ENCODE peak calls at places on chromosomes 16 and 17, in seven cellular contexts. T is adrenal gland, K is mammary epithelial cell, H is tibial artery, C is neural progenitor cell, Y is colonic mucosa, N is lung. A is an unnamed sample. For H3K27me3, the result is how much of the 10 kb centered on the place peaks cover.

GRCh38 chr16:50697881-50698767 is 4.7 kb downstream of the NOD2 start:
- DNase-seq in K (peak), C (no peak), N (no peak), H (no peak), Y (no peak), T (peak), A (no peak)

GRCh38 chr17:57559226-57559625 is 185.9 kb downstream of the CCDC182 start:
- DNase-seq in H (no peak), C (no peak), Y (no peak), N (no peak), K (no peak), T (no peak), A (no peak)

GRCh38 chr16:18039931-18040330 is 296.6 kb downstream of the NPIPA8 start:
- DNase-seq in T (no peak), H (no peak), C (no peak), Y (no peak), N (no peak), K (no peak), A (no peak)

GRCh38 chr17:81337449-81337848 is 42.3 kb upstream of the SLC38A10 start:
- DNase-seq in N (peak), T (peak), H (no peak), K (no peak), Y (peak), C (peak), A (no peak)

GRCh38 chr16:81641403-81642106 is 137.5 kb upstream of the PLCG2 start:
- DNase-seq in K (no peak), N (no peak), C (peak), Y (no peak), H (no peak), T (peak), A (no peak)

GRCh38 chr17:76738468-76738850 is 540 bp downstream of the MFSD11 start:
- DNase-seq in H (no peak), Y (no peak), N (no peak), C (no peak), T (no peak), K (no peak), A (no peak)

GRCh38 chr17:72465191-72466024 is 344.6 kb downstream of the SOX9 start:
- DNase-seq in N (no peak), K (peak), H (no peak), C (no peak), Y (peak), T (no peak), A (no peak)

GRCh38 chr17:882827-883585 is 96.6 kb downstream of the NXN start:
- DNase-seq in K (peak), H (peak), N (no peak), Y (peak), T (peak), C (peak), A (no peak)

GRCh38 chr17:77741109-77741508 is 217.4 kb upstream of the TNRC6C start:
- DNase-seq in N (no peak), H (no peak), Y (peak), C (no peak), K (no peak), T (no peak), A (no peak)

GRCh38 chr17:6428207-6428965 is 6.5 kb downstream of the AIPL1 start:
- DNase-seq in H (no peak), N (no peak), C (no peak), T (no peak), K (no peak), Y (no peak), A (no peak)

GRCh38 chr17:58200024-58200633 is 7.6 kb downstream of the EPX start:
- DNase-seq in N (peak), T (peak), H (no peak), K (peak), C (peak), Y (peak), A (no peak)

GRCh38 chr17:66829386-66829864 is 5.5 kb upstream of the CACNG5 start:
- DNase-seq in H (peak), K (peak), N (peak), Y (peak), C (peak), T (peak), A (no peak)

GRCh38 chr16:57306676-57307341 is 22.3 kb upstream of the PLLP start:
- DNase-seq in K (no peak), C (no peak), N (no peak), H (no peak), Y (no peak), T (no peak), A (no peak)

GRCh38 chr16:19883296-19883951 is 1.2 kb downstream of the GPRC5B start:
- DNase-seq in Y (peak), H (peak), C (peak), T (peak), N (no peak), K (no peak), A (no peak)

GRCh38 chr17:81537343-81537855 is 9.2 kb downstream of the FSCN2 start:
- DNase-seq in Y (peak), N (no peak), K (no peak), T (peak), H (no peak), C (peak), A (no peak)

GRCh38 chr17:951388-952132 is 28.0 kb downstream of the NXN start:
- DNase-seq in N (no peak), T (peak), Y (no peak), H (no peak), K (peak), C (peak), A (no peak)

GRCh38 chr16:11349599-11350276 is 4.5 kb downstream of the RMI2 start:
- DNase-seq in Y (peak), C (no peak), K (peak), T (peak), N (peak), H (peak), A (no peak)

GRCh38 chr17:67696853-67697505 is 20.8 kb upstream of the NOL11 start:
- DNase-seq in K (no peak), N (no peak), C (no peak), H (no peak), Y (no peak), T (no peak), A (no peak)

GRCh38 chr16:15435216-15435864 is 952 bp downstream of the BMERB1 start:
- DNase-seq in Y (no peak), C (peak), H (no peak), K (no peak), N (no peak), T (no peak), A (no peak)

GRCh38 chr17:37818689-37819088 is 73.8 kb upstream of the HNF1B start:
- DNase-seq in N (peak), T (no peak), H (no peak), K (peak), C (no peak), Y (peak), A (no peak)

GRCh38 chr16:86929149-86929871 is 351.0 kb downstream of the FOXL1 start:
- DNase-seq in Y (no peak), C (no peak), K (peak), T (peak), H (peak), N (no peak), A (peak)

GRCh38 chr17:29566473-29567361 is at the start of gene ABHD15:
- DNase-seq in K (peak), C (peak), Y (peak), T (peak), H (peak), N (peak), A (no peak)

GRCh38 chr16:85170066-85171003 is 58.1 kb upstream of the CIBAR2 start:
- DNase-seq in N (no peak), H (no peak), Y (no peak), K (no peak), C (peak), T (no peak), A (no peak)

GRCh38 chr17:76909971-76910760 is 42.0 kb downstream of the MGAT5B start:
- DNase-seq in C (peak), T (peak), K (peak), Y (peak), N (peak), H (no peak), A (no peak)

GRCh38 chr17:37506678-37507077 is 17.0 kb downstream of the DUSP14 start:
- DNase-seq in C (peak), H (no peak), N (no peak), T (no peak), K (peak), Y (no peak), A (no peak)

GRCh38 chr17:39791296-39791992 is 53.7 kb downstream of the GRB7 start:
- DNase-seq in N (no peak), Y (no peak), K (no peak), C (peak), T (no peak), H (no peak), A (no peak)

GRCh38 chr16:50213939-50214519 is 52.3 kb upstream of the ADCY7 start:
- DNase-seq in K (peak), N (no peak), C (peak), Y (no peak), H (no peak), T (no peak), A (no peak)

GRCh38 chr17:39929657-39930407 is 2.3 kb downstream of the LRRC3C start:
- DNase-seq in Y (no peak), N (no peak), T (no peak), H (no peak), C (no peak), K (peak), A (no peak)

GRCh38 chr16:1283296-1283695 is 26.1 kb upstream of the UBE2I start:
- DNase-seq in N (no peak), C (no peak), H (no peak), T (no peak), K (no peak), Y (no peak), A (no peak)

GRCh38 chr16:14418795-14419225 is 211.2 kb downstream of the PARN start:
- DNase-seq in T (no peak), H (peak), N (no peak), K (no peak), Y (no peak), C (no peak), A (peak)

GRCh38 chr16:82340531-82340930 is 170.5 kb upstream of the MPHOSPH6 start:
- DNase-seq in Y (no peak), T (no peak), N (no peak), K (no peak), C (no peak), H (no peak), A (no peak)

GRCh38 chr17:28744104-28744801 is 442 bp downstream of the TRAF4 start:
- DNase-seq in N (peak), H (no peak), K (peak), Y (peak), C (peak), T (peak), A (no peak)

GRCh38 chr16:70018254-70018653 is 67.1 kb downstream of the CLEC18A start:
- DNase-seq in T (no peak), C (peak), Y (no peak), N (no peak), K (peak), H (no peak), A (no peak)

GRCh38 chr17:18237461-18237860 is 12.0 kb downstream of the LLGL1 start:
- DNase-seq in C (no peak), K (no peak), H (no peak), Y (no peak), N (no peak), T (no peak), A (no peak)

GRCh38 chr16:83336630-83337029 is 471.1 kb upstream of the HSBP1 start:
- DNase-seq in K (peak), Y (no peak), H (no peak), T (no peak), C (no peak), N (no peak), A (no peak)

GRCh38 chr16:68668266-68668665 is 23.2 kb downstream of the CDH3 start:
- DNase-seq in Y (no peak), C (no peak), H (no peak), T (no peak), N (no peak), K (peak), A (no peak)

GRCh38 chr17:18167421-18167820 is 16.2 kb upstream of the ALKBH5 start:
- DNase-seq in C (no peak), N (no peak), K (no peak), Y (no peak), T (no peak), H (no peak), A (no peak)

GRCh38 chr16:2527784-2528100 is 3.5 kb downstream of the CEMP1 start:
- DNase-seq in T (no peak), K (no peak), H (no peak), C (no peak), Y (no peak), N (no peak), A (no peak)

GRCh38 chr17:18141210-18141803 is 32.8 kb downstream of the MYO15A start:
- DNase-seq in C (peak), N (no peak), Y (peak), T (no peak), K (peak), H (no peak), A (no peak)

GRCh38 chr17:7803981-7804380 is 30.0 kb upstream of the KDM6B start:
- DNase-seq in K (peak), H (no peak), T (no peak), N (peak), Y (peak), C (no peak), A (no peak)
- H3K27me3 ChIP-seq in K (under half), H (under half), T (under half), N (under half), Y (under half), C (under half), A (under half)

DNA sequence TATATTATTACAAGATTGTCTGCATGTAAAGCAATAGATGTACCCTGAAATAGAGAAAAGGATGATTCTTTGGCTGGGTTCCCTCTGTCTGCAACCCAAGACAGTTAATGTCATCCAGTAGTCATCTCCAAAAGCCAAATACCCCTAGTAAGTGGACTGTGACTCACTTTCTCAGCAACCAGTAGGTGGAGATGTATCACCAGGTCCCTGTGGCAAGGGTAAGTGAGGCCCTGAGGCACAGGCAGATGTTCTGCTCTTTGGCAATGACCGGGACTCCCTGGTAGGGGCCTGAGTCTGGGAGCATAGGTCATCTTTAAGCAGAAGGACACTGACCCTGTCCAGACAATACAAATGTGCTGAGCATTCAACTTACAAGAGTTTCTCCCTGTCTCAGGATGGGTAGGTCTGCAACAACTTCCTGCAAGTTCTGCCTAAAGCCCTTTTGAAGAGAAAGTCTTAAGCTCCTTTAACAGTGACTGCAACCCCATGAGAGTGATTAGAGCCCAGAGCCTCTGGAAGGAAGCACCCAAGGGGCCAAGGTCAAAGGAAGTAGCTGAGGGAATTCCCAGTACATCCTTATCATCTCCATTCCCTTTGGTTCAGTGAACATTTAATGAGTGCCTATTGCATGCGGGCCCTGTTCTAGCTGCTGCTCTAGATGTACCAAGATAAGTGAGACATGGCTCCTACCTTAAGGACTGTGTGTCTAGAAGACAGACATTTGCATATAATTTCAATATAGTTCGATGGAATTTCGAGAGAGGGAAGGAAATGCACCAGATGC is 31.9 kb downstream of the PMP22 start:
- DNase-seq in N (no peak), H (no peak), K (peak), T (no peak), C (peak), Y (no peak), A (no peak)
- TF ChIP-seq CTCF in N (no peak), H (no peak), K (peak), T (no peak), C (peak), Y (no peak), A (no peak)

DNA sequence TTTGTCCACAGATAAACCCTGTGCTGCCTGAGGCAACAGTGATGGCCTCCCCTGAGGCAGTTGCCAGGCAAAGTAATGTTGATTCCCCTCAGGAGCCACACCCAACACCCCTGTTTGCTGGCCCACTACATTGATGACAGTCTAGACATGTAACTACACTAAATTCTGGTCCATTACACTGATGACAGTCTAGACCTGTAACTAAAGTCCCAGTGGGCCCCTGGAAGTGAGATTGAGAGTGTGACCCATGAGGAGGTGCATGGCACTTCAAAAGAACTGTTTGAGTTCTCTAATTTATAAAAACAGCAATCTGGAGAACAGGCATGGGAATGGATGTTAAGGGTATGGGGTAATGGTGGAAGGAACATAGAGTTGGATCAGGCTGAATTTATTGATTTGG is 8.9 kb downstream of the CCL4 start:
- DNase-seq in Y (no peak), N (no peak), C (no peak), K (no peak), H (no peak), T (no peak), A (no peak)
- H3K27me3 ChIP-seq in Y (under half), N (under half), C (under half), K (under half), H (under half), T (under half), A (under half)

DNA sequence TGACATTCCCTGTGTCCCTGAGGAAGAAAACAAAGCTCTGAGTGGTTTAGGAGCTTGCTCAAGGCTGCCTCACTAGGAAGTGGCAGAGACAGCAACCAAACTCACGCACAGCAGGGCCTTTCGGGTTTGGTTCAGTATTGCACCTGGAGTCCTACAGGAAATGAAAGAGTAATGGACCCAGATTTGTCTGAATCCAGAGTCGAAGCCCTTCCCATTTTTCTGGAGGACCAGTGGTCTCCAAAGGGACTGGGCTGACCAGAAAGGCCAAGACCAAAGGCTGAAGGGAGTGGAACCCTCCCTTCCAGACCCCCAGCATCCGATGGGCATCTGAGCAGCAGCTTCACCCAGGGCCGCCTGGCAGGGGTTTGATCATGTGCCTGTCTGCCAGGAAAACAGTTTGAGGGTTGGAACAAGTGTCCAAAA is 85.5 kb upstream of the RPL38 start:
- DNase-seq in C (peak), H (no peak), K (no peak), Y (no peak), T (no peak), N (no peak), A (no peak)
- TF ChIP-seq CTCF in C (no peak), H (no peak), K (no peak), Y (no peak), T (no peak), N (no peak), A (no peak)

GRCh38 chr17:74923538-74924249 is 379 bp upstream of the OTOP2 start:
- DNase-seq in C (peak), K (peak), Y (peak), T (peak), N (peak), H (peak), A (peak)
- H3K27me3 ChIP-seq in C (half or more), K (under half), Y (half or more), T (under half), N (under half), H (under half), A (under half)

DNA sequence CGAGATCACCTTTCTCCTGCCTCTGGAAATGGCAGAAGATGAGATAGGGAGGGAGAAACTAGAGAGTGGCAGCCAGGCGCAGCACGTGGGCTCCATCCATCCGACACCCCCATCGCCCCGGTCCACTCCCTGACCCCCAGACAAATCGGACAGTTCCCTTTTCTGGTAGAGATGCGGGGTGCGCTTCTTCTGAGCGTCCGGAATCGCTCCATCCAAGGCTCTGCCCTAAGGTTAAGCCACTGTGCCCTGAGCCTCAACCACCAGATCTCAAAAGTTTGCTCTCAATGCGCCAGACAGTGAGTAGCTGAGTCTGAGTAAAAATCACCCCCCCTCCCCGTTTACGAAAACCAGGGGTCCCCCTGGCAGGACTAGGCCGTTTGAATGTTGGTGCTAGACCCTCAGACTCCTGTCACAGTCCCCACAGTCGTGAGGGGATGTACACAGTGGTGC is 15.4 kb upstream of the ZFHX3 start:
- DNase-seq in N (no peak), Y (no peak), C (no peak), T (no peak), K (no peak), H (no peak), A (no peak)
- TF ChIP-seq CTCF in N (no peak), Y (no peak), C (no peak), T (no peak), K (no peak), H (no peak), A (no peak)

DNA sequence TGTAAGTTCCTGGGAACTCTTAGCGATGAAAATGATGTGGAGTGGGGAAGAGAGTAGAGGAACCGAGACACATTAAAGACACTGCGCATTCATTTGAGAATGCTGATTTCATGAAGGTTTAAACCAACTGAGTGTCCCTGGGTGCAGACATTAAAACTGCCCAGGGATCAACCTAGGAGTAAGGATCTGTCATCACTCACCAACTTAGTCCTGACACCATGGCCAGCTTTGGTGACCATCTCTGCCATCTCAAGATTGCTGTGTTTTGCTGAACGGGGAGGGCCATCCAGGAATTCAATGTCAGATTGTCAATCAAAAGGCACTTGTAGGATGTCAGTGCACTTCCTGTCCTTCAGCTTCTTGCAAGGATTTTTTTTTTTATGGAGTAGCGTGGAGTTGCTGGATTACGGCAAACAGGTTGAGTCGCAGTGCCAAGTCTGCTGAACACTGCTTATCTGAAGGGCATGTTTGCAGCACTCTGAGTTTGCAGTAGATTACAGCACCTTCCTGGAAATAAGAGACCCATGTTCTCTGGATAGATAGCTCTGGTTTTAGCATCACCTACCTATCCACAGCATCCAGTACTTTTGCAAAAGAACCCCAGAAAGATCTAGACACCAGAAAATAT is 258.1 kb upstream of the IRX3 start:
- DNase-seq in K (no peak), C (no peak), T (no peak), Y (no peak), H (no peak), N (no peak), A (no peak)
- H3K27me3 ChIP-seq in K (under half), C (under half), T (under half), Y (under half), H (under half), N (under half), A (under half)

A was measured in thoracic aorta.